ENCODE peak calls at places on chromosomes 11 and 22, in nine cellular contexts. I is adrenal gland, W is GM23338, N is left ventricle myocardium inferior, J is AG04450, Y is aorta, G is cardiac fibroblast, T is A549, P is ovary. F is an unnamed sample.

GRCh38 chr11:109424893-109425292 is 2.9 kb downstream of the C11orf87 start:
- DNase-seq in P (no peak), W (peak), J (no peak), Y (no peak), T (no peak), N (no peak), G (no peak), I (no peak), F (no peak)

GRCh38 chr11:82003671-82004148 is 730.0 kb downstream of the FAM181B start:
- DNase-seq in W (no peak), N (no peak), P (no peak), Y (no peak), I (no peak), J (no peak), T (no peak), G (peak), F (peak)

GRCh38 chr11:94922675-94923347 is 50.5 kb downstream of the CWC15 start:
- DNase-seq in N (no peak), J (no peak), P (no peak), G (no peak), I (no peak), Y (peak), W (no peak), T (no peak), F (no peak)

GRCh38 chr11:29328961-29329441 is 687.8 kb downstream of the KCNA4 start:
- DNase-seq in Y (no peak), G (peak), T (peak), I (no peak), P (no peak), W (peak), J (peak), N (no peak), F (no peak)

GRCh38 chr11:120903686-120904085 is 120.2 kb upstream of the TBCEL start:
- DNase-seq in N (no peak), G (no peak), J (no peak), Y (no peak), T (no peak), P (no peak), I (no peak), W (no peak), F (no peak)

GRCh38 chr11:123509737-123510578 is 79.9 kb downstream of the GRAMD1B start:
- DNase-seq in G (peak), N (no peak), P (no peak), I (peak), T (no peak), J (peak), W (peak), Y (no peak), F (no peak)

GRCh38 chr11:94457118-94458029 is 36.3 kb downstream of the MRE11 start:
- DNase-seq in J (no peak), W (no peak), N (no peak), P (no peak), G (no peak), Y (no peak), I (no peak), T (no peak), F (no peak)

GRCh38 chr11:83282084-83282716 is 4.0 kb downstream of the CCDC90B start:
- DNase-seq in P (no peak), N (no peak), T (no peak), W (no peak), G (no peak), J (no peak), Y (no peak), I (no peak), F (no peak)

GRCh38 chr22:42645938-42646568 is 3.1 kb downstream of the CYB5R3 start:
- DNase-seq in I (no peak), W (no peak), P (peak), T (no peak), N (no peak), J (no peak), G (no peak), Y (no peak), F (no peak)

GRCh38 chr11:61731211-61731955 is 21.1 kb upstream of the MYRF start:
- DNase-seq in J (no peak), N (no peak), W (no peak), P (no peak), T (no peak), I (no peak), G (no peak), Y (no peak), F (no peak)

GRCh38 chr11:32172771-32173170 is 81.9 kb downstream of the RCN1 start:
- DNase-seq in P (no peak), J (no peak), T (no peak), Y (no peak), G (peak), W (peak), N (no peak), I (no peak), F (no peak)

GRCh38 chr11:122850076-122850631 is 11.9 kb downstream of the CRTAM start:
- DNase-seq in J (no peak), W (peak), P (no peak), T (no peak), I (no peak), N (no peak), G (peak), Y (no peak), F (peak)

GRCh38 chr11:84626256-84626655 is 1000.9 kb downstream of the DLG2 start:
- DNase-seq in N (no peak), T (no peak), Y (no peak), P (no peak), G (no peak), J (no peak), W (no peak), I (no peak), F (no peak)

GRCh38 chr11:123180574-123180973 is 14.5 kb downstream of the CLMP start:
- DNase-seq in P (no peak), G (no peak), T (no peak), W (no peak), Y (no peak), J (no peak), I (no peak), N (no peak), F (no peak)

GRCh38 chr22:21628386-21629261 is 1.2 kb downstream of the YDJC start:
- DNase-seq in G (no peak), T (no peak), N (no peak), Y (no peak), I (no peak), P (peak), W (peak), J (no peak), F (no peak)

GRCh38 chr11:46183819-46184218 is 62.6 kb upstream of the PHF21A start:
- DNase-seq in G (no peak), N (no peak), J (peak), T (no peak), I (no peak), W (no peak), P (no peak), Y (no peak), F (peak)

GRCh38 chr11:46277313-46277622 is 194 bp upstream of the CREB3L1 start:
- DNase-seq in T (no peak), I (peak), P (no peak), N (no peak), G (peak), W (peak), J (no peak), Y (no peak), F (peak)

GRCh38 chr22:42194953-42195352 is 64.3 kb upstream of the CYP2D6 start:
- DNase-seq in J (no peak), T (no peak), I (no peak), W (no peak), Y (no peak), P (no peak), N (no peak), G (no peak), F (no peak)

GRCh38 chr11:32392840-32393239 is 42.5 kb downstream of the WT1 start:
- DNase-seq in G (no peak), T (no peak), N (no peak), W (no peak), I (peak), J (no peak), Y (no peak), P (no peak), F (no peak)

GRCh38 chr11:75041263-75041662 is 52.5 kb downstream of the NEU3 start:
- DNase-seq in Y (no peak), I (no peak), P (no peak), J (no peak), W (no peak), N (no peak), T (no peak), G (no peak), F (no peak)

GRCh38 chr11:83219095-83219494 is 25.6 kb downstream of the ANKRD42 start:
- DNase-seq in J (no peak), Y (no peak), P (no peak), W (peak), I (no peak), N (no peak), G (peak), T (peak), F (no peak)

GRCh38 chr11:129278586-129279319 is 86.6 kb upstream of the ARHGAP32 start:
- DNase-seq in J (no peak), I (no peak), N (no peak), T (no peak), P (peak), W (peak), Y (no peak), G (peak), F (no peak)

GRCh38 chr22:50014655-50015401 is 2.3 kb upstream of the IL17REL start:
- DNase-seq in T (no peak), J (no peak), Y (no peak), I (no peak), W (peak), N (peak), P (no peak), G (no peak), F (no peak)
- H3K4me3 ChIP-seq in T (no peak), J (no peak), Y (no peak), I (no peak), W (peak), N (no peak), P (no peak), G (no peak), F (no peak)

GRCh38 chr22:40347300-40347699 is 1.0 kb downstream of the ADSL start:
- DNase-seq in J (no peak), G (no peak), P (no peak), Y (no peak), I (no peak), N (no peak), T (no peak), W (no peak), F (no peak)

GRCh38 chr22:40345271-40345670 is 1.0 kb upstream of the ADSL start:
- DNase-seq in T (no peak), N (no peak), G (peak), J (no peak), P (no peak), I (no peak), W (no peak), Y (no peak), F (no peak)

GRCh38 chr22:40346178-40347064 is at the start of gene ADSL:
- DNase-seq in I (peak), W (peak), P (peak), N (peak), Y (peak), G (peak), T (peak), J (peak), F (peak)

GRCh38 chr22:40345801-40346177 is 511 bp upstream of the ADSL start:
- DNase-seq in J (no peak), I (peak), Y (peak), G (peak), T (no peak), P (peak), W (no peak), N (no peak), F (peak)

GRCh38 chr22:40348025-40348658 is 1.8 kb downstream of the ADSL start:
- DNase-seq in I (peak), T (peak), G (peak), Y (peak), P (peak), N (no peak), W (peak), J (no peak), F (no peak)
- H3K4me3 ChIP-seq in I (no peak), T (peak), G (no peak), Y (no peak), P (no peak), N (peak), W (peak), J (peak), F (peak)

GRCh38 chr22:43925433-43926348 is 2.1 kb downstream of the PNPLA3 start:
- DNase-seq in T (no peak), I (no peak), Y (no peak), N (no peak), J (no peak), P (no peak), W (peak), G (peak), F (peak)
- H3K4me3 ChIP-seq in T (no peak), I (no peak), Y (no peak), N (no peak), J (no peak), P (no peak), W (peak), G (peak), F (no peak)

GRCh38 chr11:72238492-72239295 is 5.3 kb downstream of the PHOX2A start:
- DNase-seq in G (no peak), I (peak), W (peak), Y (no peak), J (no peak), N (no peak), T (no peak), P (peak), F (no peak)
- H3K4me3 ChIP-seq in G (no peak), I (no peak), W (peak), Y (no peak), J (no peak), N (peak), T (no peak), P (no peak), F (no peak)

DNA sequence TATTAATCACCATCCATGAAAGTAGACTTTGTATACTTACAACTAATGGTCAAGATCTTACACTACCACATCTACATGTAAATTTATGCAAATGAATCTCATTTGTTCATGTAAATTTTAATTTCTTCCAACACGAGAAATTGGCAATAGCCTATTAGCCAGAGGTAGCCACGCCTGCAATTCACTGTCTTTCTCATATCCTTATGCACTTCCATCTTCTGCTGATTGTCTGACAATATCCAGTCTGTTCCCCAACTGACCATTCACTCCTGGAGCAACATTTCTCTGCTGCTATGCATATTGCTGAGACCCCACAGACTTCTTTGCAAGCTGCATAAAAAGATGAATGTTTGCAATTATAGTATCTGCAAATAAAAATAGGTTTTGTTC is 2.5 kb downstream of the NNMT start:
- DNase-seq in P (no peak), I (no peak), G (no peak), T (no peak), N (no peak), W (no peak), Y (no peak), J (no peak), F (no peak)
- H3K4me3 ChIP-seq in P (peak), I (no peak), G (peak), T (peak), N (peak), W (no peak), Y (peak), J (peak), F (no peak)

GRCh38 chr11:45102810-45103621 is 43.4 kb upstream of the PRDM11 start:
- DNase-seq in I (peak), N (no peak), P (peak), Y (peak), T (peak), J (no peak), G (peak), W (peak), F (peak)
- H3K4me3 ChIP-seq in I (no peak), N (no peak), P (no peak), Y (no peak), T (no peak), J (peak), G (peak), W (no peak), F (peak)

GRCh38 chr22:27853404-27853803 is 51.8 kb upstream of the MN1 start:
- DNase-seq in T (no peak), N (no peak), W (no peak), I (peak), J (no peak), P (no peak), G (peak), Y (no peak), F (no peak)

GRCh38 chr22:27848005-27848404 is 46.4 kb upstream of the MN1 start:
- DNase-seq in W (no peak), N (no peak), P (no peak), I (peak), J (no peak), T (no peak), G (no peak), Y (no peak), F (no peak)

GRCh38 chr22:27851974-27852713 is 50.6 kb upstream of the MN1 start:
- DNase-seq in N (no peak), W (no peak), Y (no peak), J (no peak), P (no peak), T (no peak), G (peak), I (peak), F (no peak)

GRCh38 chr22:27846910-27847309 is 45.4 kb upstream of the MN1 start:
- DNase-seq in I (peak), Y (no peak), N (no peak), J (no peak), G (no peak), P (no peak), W (no peak), T (no peak), F (no peak)

DNA sequence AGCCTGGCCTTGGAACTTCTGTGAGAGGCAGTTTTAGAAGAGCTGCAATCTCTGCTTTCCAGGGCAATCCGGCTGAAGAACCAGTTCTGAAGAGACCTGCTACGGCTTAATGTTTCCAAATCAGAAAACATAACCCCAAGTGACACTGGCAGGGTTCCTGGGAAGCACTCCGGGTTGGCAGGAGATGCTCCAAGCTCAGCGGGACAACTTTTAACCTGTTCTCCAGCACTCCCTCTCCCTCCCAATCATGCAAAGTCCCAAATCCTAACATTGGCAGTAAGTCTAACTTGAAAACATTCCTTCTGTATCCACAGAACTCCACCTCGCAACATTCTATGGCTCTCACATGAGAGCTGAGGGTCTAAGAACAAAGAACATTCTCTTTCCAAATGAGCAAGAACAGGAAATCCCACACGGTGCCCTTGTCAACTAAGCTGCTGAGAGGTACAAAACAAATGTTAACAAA is 48.5 kb upstream of the MN1 start:
- DNase-seq in T (no peak), P (peak), G (peak), N (peak), I (peak), W (peak), Y (no peak), J (no peak), F (no peak)
- H3K4me3 ChIP-seq in T (no peak), P (no peak), G (no peak), N (no peak), I (no peak), W (no peak), Y (no peak), J (no peak), F (no peak)

DNA sequence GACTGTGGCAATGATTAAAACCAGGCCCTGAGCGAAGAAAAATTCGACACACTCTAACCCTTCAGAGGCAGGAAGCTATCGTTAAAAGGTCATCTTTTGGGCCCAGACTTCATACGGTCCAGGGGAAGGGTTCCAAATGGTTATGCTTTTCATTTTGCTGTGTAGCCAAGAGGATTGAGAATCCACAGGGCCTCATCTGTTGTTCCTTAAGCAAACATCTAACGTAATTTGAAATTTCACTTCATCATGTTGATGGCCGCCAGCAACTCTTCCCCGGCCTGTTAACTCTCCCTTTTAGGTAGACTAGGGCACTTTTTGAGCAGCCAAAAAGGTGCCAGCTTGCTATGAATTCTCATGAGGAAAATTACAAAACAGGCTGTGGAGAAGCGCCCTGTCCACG is 356.1 kb upstream of the NARS2 start:
- DNase-seq in J (no peak), Y (no peak), P (no peak), G (no peak), N (no peak), W (no peak), T (no peak), I (no peak), F (no peak)
- H3K4me3 ChIP-seq in J (no peak), Y (no peak), P (no peak), G (no peak), N (no peak), W (no peak), T (no peak), I (no peak), F (no peak)

GRCh38 chr11:117204283-117205080 is 5.3 kb downstream of the TAGLN start:
- DNase-seq in Y (peak), N (no peak), W (no peak), T (no peak), I (no peak), J (no peak), G (no peak), P (no peak), F (no peak)

GRCh38 chr11:117201906-117202305 is 2.7 kb downstream of the TAGLN start:
- DNase-seq in G (peak), J (no peak), I (no peak), N (no peak), P (no peak), W (no peak), Y (peak), T (no peak), F (no peak)

GRCh38 chr11:117202386-117203068 is 3.4 kb downstream of the TAGLN start:
- DNase-seq in G (peak), J (no peak), I (no peak), W (no peak), N (no peak), T (no peak), Y (no peak), P (no peak), F (no peak)

GRCh38 chr11:117201516-117201866 is 2.3 kb downstream of the TAGLN start:
- DNase-seq in G (no peak), W (no peak), P (no peak), I (no peak), N (no peak), J (no peak), T (no peak), Y (peak), F (no peak)

DNA sequence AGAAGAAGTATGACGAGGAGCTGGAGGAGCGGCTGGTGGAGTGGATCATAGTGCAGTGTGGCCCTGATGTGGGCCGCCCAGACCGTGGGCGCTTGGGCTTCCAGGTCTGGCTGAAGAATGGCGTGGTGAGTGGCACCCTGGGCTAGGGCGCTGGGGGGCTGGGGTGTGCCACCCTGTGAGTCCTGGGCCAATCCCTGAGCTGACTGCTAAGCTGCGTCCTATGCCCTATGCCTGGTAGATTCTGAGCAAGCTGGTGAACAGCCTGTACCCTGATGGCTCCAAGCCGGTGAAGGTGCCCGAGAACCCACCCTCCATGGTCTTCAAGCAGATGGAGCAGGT is 3.9 kb downstream of the TAGLN start:
- DNase-seq in P (no peak), J (no peak), Y (peak), N (no peak), W (no peak), T (no peak), G (peak), I (no peak), F (no peak)
- H3K4me3 ChIP-seq in P (peak), J (peak), Y (peak), N (peak), W (no peak), T (no peak), G (no peak), I (no peak), F (no peak)

GRCh38 chr22:24494535-24495364 is at the start of gene UPB1:
- DNase-seq in N (no peak), J (no peak), T (no peak), W (peak), G (no peak), I (peak), P (no peak), Y (peak), F (no peak)
- H3K4me3 ChIP-seq in N (peak), J (peak), T (no peak), W (peak), G (no peak), I (no peak), P (no peak), Y (no peak), F (no peak)